ENCODE peak calls at places on chromosomes 13 and 19, in four cellular contexts. D is endothelial cell, Z is RWPE1, N is fibroblast of the conjunctiva. E is an unnamed sample.

GRCh38 chr19:11203194-11204075 is 6.1 kb upstream of the KANK2 start:
- DNase-seq in N (peak), Z (peak), D (peak), E (peak)

GRCh38 chr19:20858218-20858617 is 64.8 kb upstream of the ZNF85 start:
- DNase-seq in D (no peak), Z (no peak), N (no peak), E (no peak)

GRCh38 chr13:108003626-108004025 is 211.7 kb downstream of the LIG4 start:
- DNase-seq in N (no peak), D (no peak), Z (no peak), E (no peak)

GRCh38 chr19:48560095-48560530 is 8.1 kb downstream of the SULT2B1 start:
- DNase-seq in D (no peak), N (no peak), Z (no peak), E (no peak)

GRCh38 chr13:73072501-73072900 is 13.7 kb downstream of the KLF5 start:
- DNase-seq in Z (no peak), N (no peak), D (no peak), E (no peak)

GRCh38 chr13:62309904-62310303 is 894.3 kb upstream of the PCDH20 start:
- DNase-seq in N (no peak), D (no peak), Z (no peak), E (no peak)

GRCh38 chr13:30895773-30896172 is 10.3 kb upstream of the MEDAG start:
- DNase-seq in N (peak), Z (peak), D (no peak), E (no peak)

GRCh38 chr19:11268783-11269267 is 6.5 kb upstream of the DOCK6 start:
- DNase-seq in Z (peak), N (peak), D (peak), E (no peak)

GRCh38 chr13:112618501-112618900 is 30.5 kb upstream of the TUBGCP3 start:
- DNase-seq in N (no peak), Z (no peak), D (no peak), E (no peak)

GRCh38 chr13:34967851-34968562 is 25.9 kb downstream of the NBEA start:
- DNase-seq in N (no peak), Z (no peak), D (no peak), E (no peak)

GRCh38 chr13:51832471-51833152 is 12.4 kb downstream of the TMEM272 start:
- DNase-seq in N (no peak), D (no peak), Z (no peak), E (peak)

GRCh38 chr19:54233941-54234340 is 8.6 kb downstream of the LILRA6 start:
- DNase-seq in D (no peak), Z (no peak), N (no peak), E (no peak)